ENCODE peak calls at places on chromosomes 5 and 9, in eight cellular contexts. One of them, this sample, is unnamed.

GRCh38 chr9:87816041-87816440 is 66.6 kb upstream of the SPATA31E1 start:
- DNase-seq in lower leg skin: no peak
- DNase-seq in body of pancreas: peak
- DNase-seq in GM12878: no peak
- DNase-seq in uterus: no peak
- DNase-seq in IMR-90: peak
- DNase-seq in sigmoid colon: no peak
- DNase-seq in transverse colon: no peak
- DNase-seq in this sample: no peak

GRCh38 chr9:98831636-98832035 is 24.2 kb downstream of the GALNT12 start:
- DNase-seq in GM12878: no peak
- DNase-seq in IMR-90: no peak
- DNase-seq in lower leg skin: peak
- DNase-seq in body of pancreas: no peak
- DNase-seq in transverse colon: no peak
- DNase-seq in sigmoid colon: no peak
- DNase-seq in uterus: no peak
- DNase-seq in this sample: no peak

GRCh38 chr9:134436926-134437325 is 110.7 kb downstream of the RXRA start:
- DNase-seq in IMR-90: no peak
- DNase-seq in body of pancreas: no peak
- DNase-seq in GM12878: no peak
- DNase-seq in uterus: no peak
- DNase-seq in sigmoid colon: no peak
- DNase-seq in transverse colon: no peak
- DNase-seq in lower leg skin: no peak
- DNase-seq in this sample: no peak

GRCh38 chr5:40879163-40879942 is 29.9 kb upstream of the C7 start:
- DNase-seq in IMR-90: peak
- DNase-seq in uterus: no peak
- DNase-seq in lower leg skin: no peak
- DNase-seq in sigmoid colon: no peak
- DNase-seq in body of pancreas: no peak
- DNase-seq in GM12878: no peak
- DNase-seq in transverse colon: no peak
- DNase-seq in this sample: peak

GRCh38 chr9:127611796-127612790 is at the start of gene STXBP1:
- DNase-seq in transverse colon: peak
- DNase-seq in IMR-90: peak
- DNase-seq in uterus: peak
- DNase-seq in GM12878: no peak
- DNase-seq in sigmoid colon: peak
- DNase-seq in body of pancreas: peak
- DNase-seq in lower leg skin: peak
- DNase-seq in this sample: peak

GRCh38 chr9:70013598-70014196 is 30.0 kb upstream of the MAMDC2 start:
- DNase-seq in GM12878: no peak
- DNase-seq in sigmoid colon: peak
- DNase-seq in IMR-90: peak
- DNase-seq in transverse colon: no peak
- DNase-seq in body of pancreas: no peak
- DNase-seq in uterus: peak
- DNase-seq in lower leg skin: no peak
- DNase-seq in this sample: no peak

GRCh38 chr5:151708126-151708525 is 21.4 kb upstream of the SPARC start:
- DNase-seq in body of pancreas: no peak
- DNase-seq in transverse colon: peak
- DNase-seq in lower leg skin: no peak
- DNase-seq in uterus: no peak
- DNase-seq in sigmoid colon: no peak
- DNase-seq in GM12878: no peak
- DNase-seq in IMR-90: no peak
- DNase-seq in this sample: no peak

GRCh38 chr5:144583493-144584154 is 413.0 kb downstream of the KCTD16 start:
- DNase-seq in IMR-90: no peak
- DNase-seq in uterus: no peak
- DNase-seq in GM12878: no peak
- DNase-seq in body of pancreas: peak
- DNase-seq in lower leg skin: no peak
- DNase-seq in transverse colon: no peak
- DNase-seq in sigmoid colon: no peak
- DNase-seq in this sample: no peak

GRCh38 chr5:74993743-74994142 is 58.6 kb downstream of the GCNT4 start:
- DNase-seq in sigmoid colon: no peak
- DNase-seq in uterus: no peak
- DNase-seq in GM12878: no peak
- DNase-seq in lower leg skin: no peak
- DNase-seq in body of pancreas: peak
- DNase-seq in IMR-90: peak
- DNase-seq in transverse colon: no peak
- DNase-seq in this sample: no peak

GRCh38 chr5:145587308-145588071 is 247.7 kb downstream of the PRELID2 start:
- DNase-seq in sigmoid colon: no peak
- DNase-seq in transverse colon: no peak
- DNase-seq in body of pancreas: no peak
- DNase-seq in lower leg skin: no peak
- DNase-seq in uterus: no peak
- DNase-seq in IMR-90: peak
- DNase-seq in GM12878: no peak
- DNase-seq in this sample: peak

GRCh38 chr9:69647804-69648203 is 24.4 kb downstream of the APBA1 start:
- DNase-seq in body of pancreas: no peak
- DNase-seq in transverse colon: no peak
- DNase-seq in sigmoid colon: no peak
- DNase-seq in IMR-90: no peak
- DNase-seq in uterus: no peak
- DNase-seq in GM12878: no peak
- DNase-seq in lower leg skin: no peak
- DNase-seq in this sample: no peak

GRCh38 chr5:176677209-176677931 is 30.1 kb downstream of the TSPAN17 start:
- DNase-seq in sigmoid colon: no peak
- DNase-seq in IMR-90: no peak
- DNase-seq in uterus: no peak
- DNase-seq in lower leg skin: no peak
- DNase-seq in transverse colon: no peak
- DNase-seq in body of pancreas: no peak
- DNase-seq in GM12878: no peak
- DNase-seq in this sample: no peak

GRCh38 chr5:168423971-168424370 is 62.3 kb upstream of the RARS1 start:
- DNase-seq in uterus: no peak
- DNase-seq in body of pancreas: no peak
- DNase-seq in lower leg skin: no peak
- DNase-seq in transverse colon: no peak
- DNase-seq in GM12878: no peak
- DNase-seq in IMR-90: no peak
- DNase-seq in sigmoid colon: no peak
- DNase-seq in this sample: no peak

GRCh38 chr5:128876848-128877387 is 88.4 kb upstream of the SLC27A6 start:
- DNase-seq in sigmoid colon: no peak
- DNase-seq in transverse colon: no peak
- DNase-seq in body of pancreas: no peak
- DNase-seq in IMR-90: no peak
- DNase-seq in GM12878: no peak
- DNase-seq in uterus: no peak
- DNase-seq in lower leg skin: no peak
- DNase-seq in this sample: no peak

GRCh38 chr5:128877476-128877875 is 87.8 kb upstream of the SLC27A6 start:
- DNase-seq in IMR-90: no peak
- DNase-seq in transverse colon: no peak
- DNase-seq in sigmoid colon: no peak
- DNase-seq in body of pancreas: no peak
- DNase-seq in GM12878: no peak
- DNase-seq in lower leg skin: no peak
- DNase-seq in uterus: no peak
- DNase-seq in this sample: no peak

GRCh38 chr5:128885649-128886255 is 79.5 kb upstream of the SLC27A6 start:
- DNase-seq in GM12878: no peak
- DNase-seq in body of pancreas: no peak
- DNase-seq in lower leg skin: no peak
- DNase-seq in uterus: no peak
- DNase-seq in IMR-90: no peak
- DNase-seq in transverse colon: no peak
- DNase-seq in sigmoid colon: no peak
- DNase-seq in this sample: no peak

DNA sequence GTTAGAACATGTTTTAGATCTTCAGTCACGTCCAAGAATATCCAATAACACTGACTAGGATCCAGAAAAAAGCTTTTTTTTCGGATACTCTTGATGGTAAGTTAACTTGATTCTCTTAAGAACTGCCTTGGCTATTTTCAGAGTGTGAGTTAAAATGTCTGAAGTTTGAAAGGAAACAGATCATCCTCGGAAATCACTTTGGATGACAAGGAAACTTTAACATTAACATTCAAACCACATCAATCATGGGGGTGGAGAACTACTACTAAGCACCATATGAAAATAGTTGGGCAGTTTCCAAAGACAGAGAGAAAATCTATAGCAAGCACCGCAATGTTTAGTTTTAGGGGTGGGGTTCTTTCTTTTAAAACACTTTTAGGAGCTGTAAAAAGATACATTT is 83.7 kb upstream of the SLC27A6 start:
- DNase-seq in lower leg skin: no peak
- DNase-seq in sigmoid colon: no peak
- DNase-seq in transverse colon: no peak
- DNase-seq in body of pancreas: no peak
- DNase-seq in IMR-90: no peak
- DNase-seq in GM12878: no peak
- DNase-seq in uterus: no peak
- DNase-seq in this sample: no peak
- TF ChIP-seq POLR2A in lower leg skin: no peak
- TF ChIP-seq POLR2A in sigmoid colon: no peak
- TF ChIP-seq POLR2A in transverse colon: no peak
- TF ChIP-seq POLR2A in body of pancreas: no peak
- TF ChIP-seq POLR2A in IMR-90: no peak
- TF ChIP-seq POLR2A in GM12878: no peak
- TF ChIP-seq POLR2A in uterus: no peak
- TF ChIP-seq POLR2A in this sample: no peak

GRCh38 chr9:130432796-130433167 is 12.0 kb upstream of the ASS1 start:
- DNase-seq in IMR-90: no peak
- DNase-seq in sigmoid colon: no peak
- DNase-seq in lower leg skin: no peak
- DNase-seq in GM12878: no peak
- DNase-seq in body of pancreas: no peak
- DNase-seq in transverse colon: no peak
- DNase-seq in uterus: no peak
- DNase-seq in this sample: no peak

GRCh38 chr9:130432362-130432761 is 12.4 kb upstream of the ASS1 start:
- DNase-seq in lower leg skin: no peak
- DNase-seq in uterus: no peak
- DNase-seq in transverse colon: no peak
- DNase-seq in IMR-90: no peak
- DNase-seq in GM12878: no peak
- DNase-seq in body of pancreas: no peak
- DNase-seq in sigmoid colon: no peak
- DNase-seq in this sample: no peak

GRCh38 chr9:130431536-130432303 is 13.0 kb upstream of the ASS1 start:
- DNase-seq in body of pancreas: no peak
- DNase-seq in GM12878: no peak
- DNase-seq in sigmoid colon: no peak
- DNase-seq in uterus: no peak
- DNase-seq in transverse colon: no peak
- DNase-seq in lower leg skin: no peak
- DNase-seq in IMR-90: no peak
- DNase-seq in this sample: no peak

GRCh38 chr9:130433947-130434262 is 10.9 kb upstream of the ASS1 start:
- DNase-seq in uterus: no peak
- DNase-seq in lower leg skin: no peak
- DNase-seq in transverse colon: no peak
- DNase-seq in IMR-90: no peak
- DNase-seq in GM12878: no peak
- DNase-seq in body of pancreas: no peak
- DNase-seq in sigmoid colon: no peak
- DNase-seq in this sample: no peak

DNA sequence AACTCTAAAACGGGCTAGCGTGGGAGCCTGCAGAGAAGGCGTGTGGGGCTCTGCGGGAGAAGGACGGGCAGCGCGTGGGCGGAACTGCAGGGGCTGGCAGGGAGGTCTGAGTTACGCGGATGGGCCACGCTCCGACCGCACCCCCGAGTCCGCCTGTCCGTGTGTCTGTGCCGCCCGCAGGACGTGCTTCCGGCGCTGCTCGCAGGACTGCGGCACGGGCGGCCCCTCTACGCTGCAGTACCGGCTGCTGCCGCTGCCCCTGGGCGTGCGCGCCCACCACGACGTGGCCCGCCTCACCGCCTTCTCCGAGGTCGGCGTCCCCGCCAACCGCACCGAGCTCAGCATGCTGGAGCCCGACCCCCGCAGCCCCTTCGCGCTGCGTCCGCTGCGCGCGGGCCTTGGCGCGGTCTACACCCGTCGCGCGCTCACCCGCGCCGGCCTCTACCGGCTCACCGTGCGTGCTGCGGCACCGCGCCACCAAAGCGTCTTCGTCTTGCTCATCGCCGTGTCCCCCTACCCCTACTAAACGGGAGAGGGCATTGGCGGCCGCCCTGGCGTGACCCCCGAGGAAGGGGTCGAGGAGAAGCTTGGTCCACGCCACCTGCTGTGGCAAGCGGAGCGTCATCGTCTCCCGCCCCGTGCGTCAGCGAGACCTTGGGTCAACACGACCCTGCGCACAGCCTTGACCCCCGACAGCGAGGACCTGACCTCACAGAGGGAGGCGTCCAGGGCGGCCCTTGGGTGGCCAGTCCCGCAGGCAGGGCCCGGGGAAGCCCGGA is 11.4 kb upstream of the ASS1 start:
- DNase-seq in uterus: peak
- DNase-seq in lower leg skin: no peak
- DNase-seq in body of pancreas: peak
- DNase-seq in GM12878: no peak
- DNase-seq in IMR-90: peak
- DNase-seq in transverse colon: no peak
- DNase-seq in sigmoid colon: no peak
- DNase-seq in this sample: no peak
- TF ChIP-seq POLR2A in uterus: no peak
- TF ChIP-seq POLR2A in lower leg skin: no peak
- TF ChIP-seq POLR2A in body of pancreas: no peak
- TF ChIP-seq POLR2A in GM12878: no peak
- TF ChIP-seq POLR2A in IMR-90: no peak
- TF ChIP-seq POLR2A in transverse colon: no peak
- TF ChIP-seq POLR2A in sigmoid colon: no peak
- TF ChIP-seq POLR2A in this sample: no peak

DNA sequence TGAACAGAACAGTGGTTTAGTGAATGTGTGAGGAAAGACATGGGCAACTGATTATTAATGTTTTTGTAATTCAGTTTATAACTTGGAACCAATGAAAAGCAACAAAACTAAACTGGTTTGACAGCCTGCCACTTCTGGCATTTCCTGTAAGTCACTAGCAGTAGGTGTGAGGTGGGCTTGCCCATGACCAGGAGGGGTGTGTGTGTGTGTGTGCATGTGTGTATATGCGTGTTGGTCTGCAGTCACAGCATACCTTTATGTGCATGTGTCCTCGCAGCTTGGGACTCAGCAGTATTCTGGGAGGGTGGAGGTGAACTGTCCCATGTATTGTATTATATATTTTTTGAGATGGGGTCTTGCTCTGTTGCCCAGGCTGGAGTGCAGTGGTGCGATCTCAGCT is 32.3 kb downstream of the OTULIN start:
- DNase-seq in IMR-90: no peak
- DNase-seq in body of pancreas: no peak
- DNase-seq in sigmoid colon: no peak
- DNase-seq in transverse colon: no peak
- DNase-seq in GM12878: no peak
- DNase-seq in lower leg skin: no peak
- DNase-seq in uterus: no peak
- DNase-seq in this sample: no peak
- TF ChIP-seq POLR2A in IMR-90: no peak
- TF ChIP-seq POLR2A in body of pancreas: no peak
- TF ChIP-seq POLR2A in sigmoid colon: no peak
- TF ChIP-seq POLR2A in transverse colon: no peak
- TF ChIP-seq POLR2A in GM12878: no peak
- TF ChIP-seq POLR2A in lower leg skin: no peak
- TF ChIP-seq POLR2A in uterus: no peak
- TF ChIP-seq POLR2A in this sample: no peak

GRCh38 chr9:82600536-82601271 is 462.2 kb downstream of the RASEF start:
- DNase-seq in lower leg skin: no peak
- DNase-seq in transverse colon: no peak
- DNase-seq in uterus: peak
- DNase-seq in sigmoid colon: no peak
- DNase-seq in IMR-90: no peak
- DNase-seq in body of pancreas: no peak
- DNase-seq in GM12878: no peak
- DNase-seq in this sample: no peak
- TF ChIP-seq POLR2A in lower leg skin: no peak
- TF ChIP-seq POLR2A in transverse colon: no peak
- TF ChIP-seq POLR2A in uterus: no peak
- TF ChIP-seq POLR2A in sigmoid colon: no peak
- TF ChIP-seq POLR2A in IMR-90: no peak
- TF ChIP-seq POLR2A in body of pancreas: no peak
- TF ChIP-seq POLR2A in GM12878: no peak
- TF ChIP-seq POLR2A in this sample: no peak